ENCODE peak calls at places on chromosomes 7 and 10, in ten cellular contexts. X is spleen, N is neural crest cell, K is RWPE1, I is mammary epithelial cell, E is cardiac muscle cell, P is dorsolateral prefrontal cortex, Z is OCI-LY7, O is adrenal gland, R is Calu3. H is an unnamed sample.

GRCh38 chr7:29987821-29988317 is 1.7 kb downstream of the SCRN1 start:
- DNase-seq in X (peak), N (no peak), K (peak), I (peak), E (peak), P (no peak), Z (peak), O (peak), R (peak), H (no peak)

GRCh38 chr10:63976538-63976937 is 455.3 kb downstream of the REEP3 start:
- DNase-seq in X (no peak), N (peak), K (peak), I (peak), E (peak), P (no peak), Z (peak), O (peak), R (peak), H (peak)

GRCh38 chr10:83817797-83818196 is 321.5 kb upstream of the GHITM start:
- DNase-seq in X (no peak), N (no peak), K (no peak), I (no peak), E (no peak), P (no peak), Z (no peak), O (no peak), R (no peak), H (no peak)

GRCh38 chr10:63722537-63722936 is 201.3 kb downstream of the REEP3 start:
- DNase-seq in X (no peak), N (no peak), K (no peak), I (no peak), E (peak), P (no peak), Z (no peak), O (no peak), R (no peak), H (no peak)

GRCh38 chr7:128162666-128163065 is 78.4 kb upstream of the LEP start:
- DNase-seq in X (no peak), N (no peak), K (no peak), I (no peak), E (no peak), P (no peak), Z (no peak), O (no peak), R (no peak), H (no peak)

GRCh38 chr10:112953075-112953501 is 3.0 kb downstream of the TCF7L2 start:
- DNase-seq in X (peak), N (peak), K (no peak), I (no peak), E (peak), P (no peak), Z (no peak), O (peak), R (peak), H (no peak)

GRCh38 chr7:140316165-140316661 is 82.1 kb downstream of the SLC37A3 start:
- DNase-seq in X (no peak), N (no peak), K (peak), I (peak), E (peak), P (peak), Z (no peak), O (peak), R (peak), H (no peak)

GRCh38 chr7:50782376-50783208 is at the start of gene GRB10:
- DNase-seq in X (no peak), N (peak), K (no peak), I (no peak), E (peak), P (peak), Z (no peak), O (peak), R (peak), H (peak)

GRCh38 chr7:88217675-88218427 is 2.0 kb downstream of the SRI start:
- DNase-seq in X (no peak), N (no peak), K (no peak), I (no peak), E (no peak), P (no peak), Z (peak), O (no peak), R (no peak), H (no peak)

GRCh38 chr7:35518767-35519166 is 176.2 kb downstream of the HERPUD2 start:
- DNase-seq in X (no peak), N (no peak), K (no peak), I (no peak), E (no peak), P (no peak), Z (no peak), O (no peak), R (no peak), H (no peak)

GRCh38 chr10:27197980-27198645 is 42.5 kb downstream of the ACBD5 start:
- DNase-seq in X (no peak), N (no peak), K (no peak), I (no peak), E (peak), P (no peak), Z (no peak), O (peak), R (no peak), H (no peak)

GRCh38 chr10:26468691-26469090 is 30.6 kb downstream of the APBB1IP start:
- DNase-seq in X (peak), N (no peak), K (no peak), I (no peak), E (no peak), P (no peak), Z (peak), O (no peak), R (peak), H (no peak)

GRCh38 chr7:112743811-112744210 is 46.4 kb downstream of the TMEM168 start:
- DNase-seq in X (no peak), N (no peak), K (no peak), I (peak), E (no peak), P (no peak), Z (no peak), O (no peak), R (no peak), H (no peak)

GRCh38 chr7:43553999-43554398 is 28.9 kb upstream of the STK17A start:
- DNase-seq in X (no peak), N (no peak), K (peak), I (peak), E (peak), P (no peak), Z (no peak), O (no peak), R (no peak), H (no peak)

GRCh38 chr10:106764360-106764759 is 400.1 kb downstream of the SORCS1 start:
- DNase-seq in X (no peak), N (no peak), K (no peak), I (no peak), E (no peak), P (no peak), Z (no peak), O (no peak), R (no peak), H (no peak)

GRCh38 chr7:150800576-150801241 is at the start of gene TMEM176A:
- DNase-seq in X (no peak), N (no peak), K (no peak), I (no peak), E (no peak), P (no peak), Z (no peak), O (no peak), R (no peak), H (no peak)

GRCh38 chr10:24132741-24133140 is 76.2 kb upstream of the KIAA1217 start:
- DNase-seq in X (no peak), N (no peak), K (peak), I (peak), E (peak), P (no peak), Z (no peak), O (no peak), R (no peak), H (no peak)

GRCh38 chr7:145582742-145583303 is 533.8 kb upstream of the CNTNAP2 start:
- DNase-seq in X (no peak), N (no peak), K (no peak), I (no peak), E (no peak), P (no peak), Z (no peak), O (no peak), R (no peak), H (no peak)

GRCh38 chr7:79735012-79735411 is 281.5 kb upstream of the MAGI2 start:
- DNase-seq in X (no peak), N (no peak), K (no peak), I (no peak), E (no peak), P (no peak), Z (no peak), O (no peak), R (no peak), H (no peak)

GRCh38 chr10:75260990-75261389 is 25.2 kb upstream of the COMTD1 start:
- DNase-seq in X (no peak), N (no peak), K (no peak), I (no peak), E (no peak), P (no peak), Z (no peak), O (no peak), R (no peak), H (no peak)

GRCh38 chr7:138756591-138757222 is 41.1 kb upstream of the TMEM213 start:
- DNase-seq in X (no peak), N (no peak), K (no peak), I (peak), E (no peak), P (no peak), Z (no peak), O (no peak), R (peak), H (no peak)

GRCh38 chr10:20287951-20288350 is 471.7 kb downstream of the PLXDC2 start:
- DNase-seq in X (no peak), N (no peak), K (no peak), I (no peak), E (no peak), P (no peak), Z (no peak), O (no peak), R (no peak), H (no peak)

GRCh38 chr7:46930336-46930735 is 651.6 kb downstream of the TNS3 start:
- DNase-seq in X (no peak), N (no peak), K (peak), I (peak), E (peak), P (no peak), Z (no peak), O (peak), R (peak), H (no peak)

GRCh38 chr7:108146070-108146842 is 16.1 kb upstream of the LAMB4 start:
- DNase-seq in X (no peak), N (peak), K (peak), I (peak), E (peak), P (peak), Z (peak), O (peak), R (peak), H (peak)

DNA sequence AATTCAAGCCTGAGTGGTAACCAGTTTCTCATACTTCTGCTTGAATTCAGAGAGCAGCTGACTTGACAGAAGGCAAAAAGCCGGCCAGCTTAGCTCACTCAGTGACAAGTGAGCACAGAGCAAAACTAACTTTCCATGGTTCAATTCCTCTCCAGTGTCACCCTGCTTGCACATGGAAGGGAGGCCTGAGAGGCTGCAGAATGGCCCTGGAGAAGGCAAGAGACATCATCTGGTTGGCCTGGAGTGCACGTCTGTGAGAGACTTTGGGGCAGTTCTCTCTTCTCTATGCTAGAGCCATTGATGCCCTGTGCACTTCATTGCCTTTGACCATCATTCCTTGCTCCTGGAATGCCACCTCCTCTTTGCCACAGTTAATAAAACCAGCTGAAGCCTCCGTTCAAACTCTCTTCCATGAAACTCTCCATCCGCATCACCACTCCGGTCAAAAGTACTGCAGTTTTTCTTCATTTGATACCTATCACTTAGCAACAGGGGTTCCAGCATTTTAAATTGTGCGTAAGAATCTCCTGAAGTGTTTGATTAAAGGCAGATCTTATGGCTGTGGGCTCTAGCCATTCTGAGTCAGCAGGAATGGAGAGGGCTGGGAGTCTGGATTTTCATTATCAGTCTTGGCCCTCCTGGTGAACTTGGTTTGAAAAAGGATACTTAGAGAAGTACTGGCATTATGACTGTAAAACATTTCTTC is 69.8 kb upstream of the PIK3CG start:
- DNase-seq in X (no peak), N (no peak), K (no peak), I (no peak), E (no peak), P (no peak), Z (no peak), O (no peak), R (no peak), H (no peak)
- TF ChIP-seq CTCF in X (no peak), N (no peak), K (no peak), I (no peak), E (no peak), P (no peak), Z (no peak), O (no peak), R (no peak), H (no peak)

GRCh38 chr7:22936246-22936645 is 77.7 kb downstream of the HYCC1 start:
- DNase-seq in X (no peak), N (no peak), K (no peak), I (no peak), E (no peak), P (no peak), Z (no peak), O (no peak), R (no peak), H (no peak)
- TF ChIP-seq CTCF in X (no peak), N (no peak), K (no peak), I (no peak), E (no peak), P (no peak), Z (no peak), O (no peak), R (no peak), H (no peak)

GRCh38 chr10:82150123-82150900 is 275.3 kb downstream of the NRG3 start:
- DNase-seq in X (no peak), N (no peak), K (no peak), I (no peak), E (peak), P (peak), Z (peak), O (peak), R (peak), H (peak)
- TF ChIP-seq CTCF in X (no peak), N (peak), K (no peak), I (peak), E (peak), P (peak), Z (peak), O (peak), R (peak), H (peak)

GRCh38 chr10:69801094-69801433 is 642 bp upstream of the COL13A1 start:
- DNase-seq in X (no peak), N (peak), K (peak), I (peak), E (peak), P (no peak), Z (peak), O (peak), R (peak), H (peak)
- TF ChIP-seq CTCF in X (peak), N (peak), K (peak), I (peak), E (peak), P (peak), Z (peak), O (peak), R (peak), H (peak)

DNA sequence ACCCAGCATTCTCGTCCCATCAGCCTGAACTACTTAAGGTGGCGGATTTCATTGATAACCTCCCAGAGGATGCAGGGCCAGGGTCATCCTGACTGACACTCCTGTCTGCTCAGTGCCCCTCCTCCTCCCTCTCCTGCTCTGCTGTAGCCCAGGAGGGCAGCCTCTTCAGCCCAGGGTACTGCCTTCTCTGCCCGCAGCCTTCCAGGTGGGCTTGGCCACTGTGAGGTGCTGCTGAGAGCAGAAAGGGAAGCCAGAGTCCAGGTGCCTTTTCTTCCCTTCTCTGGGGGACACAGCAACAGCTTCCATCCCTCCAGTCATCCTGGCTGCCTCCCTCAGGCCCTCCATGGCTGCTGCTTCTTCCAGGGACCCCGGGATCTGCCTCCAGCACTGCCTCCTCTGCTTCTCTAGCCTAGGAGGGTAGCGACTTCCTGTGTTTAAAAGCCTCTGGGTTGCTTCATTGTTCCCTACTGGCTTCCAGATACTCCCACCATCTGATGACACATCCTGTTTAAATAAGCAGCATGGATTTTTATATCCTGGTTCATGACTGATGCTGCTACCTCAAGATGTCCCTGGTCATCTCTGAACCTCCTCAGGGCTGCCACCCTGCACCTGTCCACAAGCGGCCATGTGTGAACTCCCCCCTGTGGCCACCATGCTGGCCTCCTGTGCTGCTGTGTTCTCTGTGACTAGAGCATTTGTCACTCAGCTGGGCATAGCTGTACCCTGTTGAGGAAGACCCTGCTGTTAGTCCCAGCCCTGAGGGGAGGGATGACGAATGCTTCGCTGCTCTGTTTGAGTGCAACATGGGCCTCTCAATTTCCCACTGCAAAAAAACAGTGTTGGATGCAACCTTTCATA is 55.8 kb downstream of the AKR1C4 start:
- DNase-seq in X (peak), N (no peak), K (no peak), I (no peak), E (peak), P (no peak), Z (no peak), O (no peak), R (peak), H (no peak)
- TF ChIP-seq CTCF in X (no peak), N (no peak), K (no peak), I (no peak), E (no peak), P (no peak), Z (no peak), O (no peak), R (no peak), H (no peak)

GRCh38 chr10:13526952-13527863 is 1.6 kb downstream of the BEND7 start:
- DNase-seq in X (no peak), N (no peak), K (peak), I (peak), E (peak), P (no peak), Z (no peak), O (no peak), R (no peak), H (no peak)

GRCh38 chr10:13527864-13528137 is 1.0 kb downstream of the BEND7 start:
- DNase-seq in X (no peak), N (no peak), K (no peak), I (peak), E (no peak), P (no peak), Z (no peak), O (no peak), R (no peak), H (no peak)

GRCh38 chr10:13528875-13529713 is at the start of gene BEND7:
- DNase-seq in X (no peak), N (peak), K (peak), I (no peak), E (peak), P (no peak), Z (no peak), O (peak), R (peak), H (peak)

GRCh38 chr10:13528138-13528874 is 508 bp downstream of the BEND7 start:
- DNase-seq in X (peak), N (peak), K (peak), I (no peak), E (peak), P (no peak), Z (no peak), O (peak), R (peak), H (peak)

DNA sequence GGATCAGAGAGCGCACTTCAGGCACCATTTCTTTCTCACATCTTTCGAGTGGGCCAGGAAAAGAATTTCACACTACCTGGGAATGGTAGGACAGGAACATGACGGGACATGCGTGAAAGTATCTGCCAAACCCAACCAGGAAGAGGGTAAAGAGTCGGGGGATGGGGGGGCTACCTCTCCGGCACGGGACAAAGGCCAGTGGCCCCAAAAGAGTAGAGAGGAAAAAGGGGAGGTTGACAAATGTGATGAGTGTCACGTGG is 830 bp upstream of the BEND7 start:
- DNase-seq in X (no peak), N (no peak), K (no peak), I (no peak), E (no peak), P (no peak), Z (no peak), O (no peak), R (no peak), H (no peak)
- TF ChIP-seq CTCF in X (no peak), N (no peak), K (no peak), I (no peak), E (no peak), P (no peak), Z (no peak), O (no peak), R (no peak), H (no peak)

DNA sequence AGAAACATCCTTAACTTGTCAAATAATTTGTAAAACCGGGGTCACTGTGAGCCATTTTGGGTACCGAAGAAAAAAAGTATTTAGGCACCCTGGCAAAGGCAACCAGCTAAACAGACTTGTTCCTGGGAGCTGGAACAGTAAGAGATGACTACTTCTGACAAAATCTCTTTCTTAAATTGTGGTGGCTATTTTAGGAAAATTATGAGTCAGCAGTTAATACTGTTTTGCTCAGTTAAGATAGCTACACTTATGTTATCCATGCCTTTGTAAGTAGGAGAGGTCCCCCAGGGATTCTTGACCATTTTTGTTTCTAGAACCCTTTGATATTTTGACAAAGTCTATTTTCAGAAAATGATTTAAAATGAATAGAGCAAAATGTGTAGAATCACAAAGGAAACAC is 68.7 kb downstream of the TAX1BP1 start:
- DNase-seq in X (no peak), N (no peak), K (peak), I (peak), E (peak), P (no peak), Z (no peak), O (no peak), R (no peak), H (no peak)
- TF ChIP-seq CTCF in X (no peak), N (no peak), K (no peak), I (no peak), E (no peak), P (no peak), Z (no peak), O (no peak), R (no peak), H (no peak)

DNA sequence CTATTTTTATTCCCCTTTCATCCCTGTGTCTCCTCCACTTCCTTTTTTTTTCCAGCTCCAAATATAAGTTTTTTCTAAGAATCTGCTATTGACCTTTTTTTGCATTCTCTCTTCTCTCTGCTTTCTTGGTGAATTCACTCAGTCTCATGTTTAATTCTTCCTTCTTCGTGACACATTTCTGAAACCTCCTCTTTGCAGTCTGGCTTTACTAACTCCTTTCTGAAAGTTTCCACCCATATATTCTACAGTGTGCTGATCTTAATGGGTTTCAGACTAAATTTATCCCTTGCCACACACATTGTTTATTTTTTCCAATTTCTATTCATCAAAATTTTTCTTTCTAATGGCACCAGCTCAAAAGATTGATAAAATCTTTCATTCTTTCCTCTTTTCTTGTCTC is 47.8 kb upstream of the CALD1 start:
- DNase-seq in X (no peak), N (no peak), K (no peak), I (no peak), E (no peak), P (no peak), Z (no peak), O (no peak), R (no peak), H (no peak)
- TF ChIP-seq CTCF in X (no peak), N (no peak), K (no peak), I (no peak), E (no peak), P (no peak), Z (no peak), O (no peak), R (no peak), H (no peak)

GRCh38 chr10:93224005-93224779 is 150.5 kb downstream of the CYP26A1 start:
- DNase-seq in X (no peak), N (no peak), K (peak), I (no peak), E (no peak), P (no peak), Z (no peak), O (no peak), R (no peak), H (no peak)
- TF ChIP-seq CTCF in X (no peak), N (no peak), K (no peak), I (peak), E (no peak), P (no peak), Z (peak), O (no peak), R (no peak), H (no peak)